ENCODE peak calls at places on chromosomes 16 and 17, in six cellular contexts. C is A549; S is esophagus squamous epithelium; E is thoracic aorta; Z is left ventricle myocardium inferior; U is effector memory CD4-positive, alpha-beta T cell. K is an unnamed sample.
A peak's percentile ranks its signal among the peaks of the same experiment; 100 is the strongest.

GRCh38 chr16:12087901-12088364 is 111.4 kb downstream of the SNX29 start:
- DNase-seq in E (no peak), Z (peak; percentile 58), U (no peak), S (no peak), C (no peak), K (no peak)

GRCh38 chr17:79740413-79740812 is 9.7 kb downstream of the ENPP7 start:
- DNase-seq in E (no peak), C (no peak), U (no peak), Z (no peak), S (no peak), K (no peak)

GRCh38 chr16:21656795-21657768 is 4.7 kb upstream of the IGSF6 start:
- DNase-seq in C (peak; percentile 74), Z (no peak), E (no peak), U (no peak), S (no peak), K (peak; percentile 54)

GRCh38 chr16:46673320-46674013 is 15.5 kb downstream of the VPS35 start:
- DNase-seq in U (peak; percentile 7), S (no peak), E (no peak), C (peak; percentile 74), Z (no peak), K (peak; percentile 57)

GRCh38 chr17:9256944-9257629 is 235.8 kb downstream of the NTN1 start:
- DNase-seq in E (no peak), Z (no peak), C (no peak), U (no peak), S (no peak), K (no peak)

GRCh38 chr16:22977294-22977697 is 163.3 kb downstream of the HS3ST2 start:
- DNase-seq in S (no peak), C (no peak), U (no peak), Z (no peak), E (no peak), K (no peak)

GRCh38 chr16:77211880-77212735 is 12.9 kb downstream of the SYCE1L start:
- DNase-seq in U (peak; percentile 68), C (peak; percentile 83), S (no peak), Z (peak; percentile 38), E (no peak), K (peak; percentile 88)

GRCh38 chr17:68085751-68086445 is 50.4 kb downstream of the KPNA2 start:
- DNase-seq in U (no peak), Z (no peak), C (no peak), S (no peak), E (no peak), K (no peak)

GRCh38 chr16:2152695-2153506 is 2.7 kb upstream of the TRAF7 start:
- DNase-seq in E (no peak), C (no peak), U (no peak), S (no peak), Z (no peak), K (peak; percentile 15)

GRCh38 chr17:10178789-10179075 is 19.7 kb downstream of the GAS7 start:
- DNase-seq in S (no peak), C (no peak), E (no peak), Z (no peak), U (no peak), K (no peak)

GRCh38 chr17:19578545-19578944 is 44.9 kb downstream of the SLC47A1 start:
- DNase-seq in E (no peak), C (no peak), U (no peak), S (no peak), Z (no peak), K (no peak)

GRCh38 chr17:73007447-73007846 is 85.0 kb downstream of the SLC39A11 start:
- DNase-seq in Z (no peak), S (no peak), E (no peak), U (no peak), C (no peak), K (no peak)

GRCh38 chr16:89106533-89107208 is 13.0 kb downstream of the ACSF3 start:
- DNase-seq in E (no peak), C (no peak), Z (no peak), S (no peak), U (no peak), K (no peak)

GRCh38 chr17:16919663-16920627 is 52.0 kb downstream of the TNFRSF13B start:
- DNase-seq in E (no peak), Z (peak; percentile 5), C (no peak), U (no peak), S (no peak), K (no peak)

GRCh38 chr16:53502331-53503269 is at the start of gene AKTIP:
- DNase-seq in Z (peak; percentile 37), E (no peak), U (no peak), C (no peak), S (no peak), K (peak; percentile 24)

GRCh38 chr17:40025559-40025958 is 10.3 kb downstream of the CSF3 start:
- DNase-seq in E (no peak), Z (no peak), U (no peak), S (no peak), C (no peak), K (no peak)

GRCh38 chr16:48526058-48526957 is 83.7 kb downstream of the N4BP1 start:
- DNase-seq in S (no peak), U (no peak), C (peak; percentile 44), Z (no peak), E (no peak), K (no peak)

GRCh38 chr17:7068268-7068667 is 11.8 kb downstream of the CLEC10A start:
- DNase-seq in U (no peak), C (no peak), S (no peak), E (no peak), Z (no peak), K (no peak)

GRCh38 chr17:64739316-64740058 is 77.4 kb upstream of the SMURF2 start:
- DNase-seq in Z (no peak), C (no peak), E (no peak), S (no peak), U (no peak), K (no peak)

GRCh38 chr16:31129568-31130335 is 5.8 kb downstream of the PRSS8 start:
- DNase-seq in E (no peak), Z (peak; percentile 58), C (no peak), S (no peak), U (no peak), K (no peak)

GRCh38 chr16:67845291-67846062 is 1.3 kb upstream of the NUTF2 start:
- DNase-seq in C (no peak), E (no peak), Z (no peak), U (no peak), S (no peak), K (no peak)
- H3K4me1 ChIP-seq in C (peaks cover 40% of the 10 kb centered on the region), E (peaks cover 52% of the 10 kb centered on the region), Z (peaks cover 76% of the 10 kb centered on the region), U (peaks cover 48% of the 10 kb centered on the region), S (peaks cover 41% of the 10 kb centered on the region), K (peaks cover 45% of the 10 kb centered on the region)

DNA sequence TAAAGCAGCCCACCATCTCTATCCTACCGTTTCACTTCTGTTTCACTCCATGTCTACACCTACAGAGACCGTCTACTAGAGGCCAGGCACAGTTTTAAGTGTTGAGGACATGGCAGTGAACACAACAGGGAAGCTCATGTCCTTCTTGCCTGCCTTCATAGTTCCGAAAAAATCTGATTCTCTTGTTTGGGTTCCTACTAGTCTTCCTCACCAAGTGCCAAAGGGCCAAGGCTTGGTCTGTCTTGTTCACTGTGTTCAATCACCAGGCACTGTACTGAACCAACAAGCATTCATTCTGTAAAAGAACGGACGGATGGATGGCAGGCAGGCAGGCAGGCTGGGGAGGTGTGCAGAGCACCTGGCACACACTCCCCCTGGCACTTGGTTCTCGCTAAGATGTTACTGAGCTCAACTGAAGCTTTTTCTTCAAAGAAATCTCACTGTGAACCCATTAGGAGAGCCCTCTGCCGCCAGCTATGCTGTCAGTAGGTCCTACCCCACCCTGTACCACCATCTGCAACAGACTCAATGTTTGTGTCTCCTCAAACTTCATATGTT is 2.5 kb downstream of the DEXI start:
- DNase-seq in S (no peak), E (no peak), C (no peak), Z (no peak), U (no peak), K (no peak)
- H3K4me3 ChIP-seq in S (peak overlapping the region; percentile 93), E (peak overlapping the region; percentile 98), C (no peak overlapping the region), Z (peak overlapping the region; percentile 93), U (peak overlapping the region; percentile 63), K (peak overlapping the region; percentile 58)

GRCh38 chr16:87696796-87697195 is 69.0 kb downstream of the KLHDC4 start:
- DNase-seq in C (no peak), S (no peak), E (no peak), U (no peak), Z (no peak), K (no peak)
- H3K4me1 ChIP-seq in C (no peaks in the 10 kb centered on the region), S (no peaks in the 10 kb centered on the region), E (peaks cover 1% of the 10 kb centered on the region), U (peaks cover 16% of the 10 kb centered on the region), Z (peaks cover 3% of the 10 kb centered on the region), K (no peaks in the 10 kb centered on the region)

DNA sequence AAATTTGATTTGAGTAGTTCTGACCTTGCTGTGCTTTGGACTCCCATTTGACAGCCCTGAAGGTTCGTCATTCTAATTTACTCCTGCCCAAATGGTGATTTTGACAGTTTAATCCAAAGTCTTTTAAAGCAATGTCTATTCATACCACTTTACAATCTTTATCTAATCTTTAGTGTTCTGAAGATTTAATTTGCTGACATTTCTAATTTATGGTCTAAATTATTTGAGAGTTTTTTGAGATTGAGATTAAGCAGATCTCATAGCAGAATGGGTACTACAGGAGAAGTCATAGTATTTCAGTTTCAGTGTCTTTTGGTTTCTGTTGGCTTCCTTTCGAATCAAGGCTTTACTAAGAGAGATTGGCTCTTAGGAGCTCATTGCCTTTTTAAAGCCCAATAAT is 32.6 kb upstream of the RASL10B start:
- DNase-seq in U (no peak), C (no peak), E (no peak), Z (no peak), S (no peak), K (no peak)
- H3K4me3 ChIP-seq in U (no peak overlapping the region), C (no peak overlapping the region), E (no peak overlapping the region), Z (no peak overlapping the region), S (no peak overlapping the region), K (no peak overlapping the region)

GRCh38 chr17:75695141-75695829 is 26.0 kb upstream of the ITGB4 start:
- DNase-seq in S (no peak), C (no peak), Z (no peak), U (no peak), E (no peak), K (no peak)

GRCh38 chr17:75693500-75694481 is 26.7 kb downstream of the SAP30BP start:
- DNase-seq in C (peak; percentile 65), Z (peak; percentile 82), S (no peak), U (no peak), E (no peak), K (no peak)

GRCh38 chr17:75697651-75698291 is 23.5 kb upstream of the ITGB4 start:
- DNase-seq in U (no peak), E (no peak), Z (no peak), S (no peak), C (no peak), K (no peak)

GRCh38 chr17:75694536-75694935 is 26.7 kb upstream of the ITGB4 start:
- DNase-seq in E (no peak), C (no peak), Z (peak; percentile 26), U (no peak), S (no peak), K (no peak)

DNA sequence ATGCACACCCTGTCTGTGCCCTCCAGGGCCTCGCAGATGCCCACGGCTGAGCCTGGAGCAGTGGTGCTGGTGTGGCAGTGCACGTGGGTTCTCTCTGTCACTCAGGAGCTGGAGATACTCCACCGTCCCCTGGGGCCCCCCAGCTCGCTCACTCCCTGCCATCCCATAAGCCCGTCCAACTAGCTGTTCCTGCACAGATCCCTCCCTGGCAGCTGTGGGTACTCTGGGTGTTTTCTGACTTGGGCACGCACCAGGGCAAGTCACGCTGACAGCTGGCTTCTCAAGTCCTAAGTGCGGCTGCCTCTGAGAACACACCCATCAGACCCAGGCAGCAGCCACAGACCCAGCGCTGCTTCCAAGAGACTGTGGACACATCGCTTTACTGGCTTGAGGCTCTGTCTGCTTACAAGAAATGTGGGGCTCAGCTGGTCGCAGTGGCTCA is 25.4 kb upstream of the ITGB4 start:
- DNase-seq in S (no peak), U (no peak), Z (peak; percentile 73), E (no peak), C (no peak), K (no peak)
- H3K4me1 ChIP-seq in S (peaks cover 49% of the 10 kb centered on the region), U (no peaks in the 10 kb centered on the region), Z (peaks cover 98% of the 10 kb centered on the region), E (peaks cover 21% of the 10 kb centered on the region), C (peaks cover 100% of the 10 kb centered on the region), K (no peaks in the 10 kb centered on the region)

K was measured in HAP-1.